ENCODE peak calls at places on chromosomes 7 and 10, in four cellular contexts. N, C, M and W are unnamed samples.
A peak's percentile ranks its signal among the peaks of the same experiment; 100 is the strongest.

GRCh38 chr10:10551595-10551994 is 466.1 kb upstream of the CELF2 start:
- DNase-seq in N (no peak), C (no peak), M (no peak), W (no peak)

GRCh38 chr7:120218702-120219101 is 54.3 kb upstream of the KCND2 start:
- DNase-seq in N (no peak), C (no peak), M (no peak), W (no peak)

GRCh38 chr7:121562274-121562673 is 166.2 kb upstream of the FAM3C start:
- DNase-seq in N (peak; percentile 54), C (no peak), M (no peak), W (no peak)

GRCh38 chr7:2452074-2452507 is 24.1 kb downstream of the GRIFIN start:
- DNase-seq in N (peak; percentile 33), C (no peak), M (peak; percentile 66), W (no peak)

GRCh38 chr7:90903856-90904255 is 307.7 kb downstream of the CDK14 start:
- DNase-seq in N (peak; percentile 35), C (no peak), M (no peak), W (no peak)

GRCh38 chr7:16646427-16647081 is 573 bp downstream of the BZW2 start:
- DNase-seq in N (peak; percentile 32), C (no peak), M (peak; percentile 25), W (peak; percentile 80)

GRCh38 chr10:132239126-132240031 is 52.6 kb downstream of the DPYSL4 start:
- DNase-seq in N (no peak), C (no peak), M (peak; percentile 91), W (no peak)

GRCh38 chr7:418636-419280 is 100.9 kb downstream of the PDGFA start:
- DNase-seq in N (no peak), C (no peak), M (peak; percentile 29), W (no peak)

GRCh38 chr7:48296976-48297375 is 125.7 kb downstream of the ABCA13 start:
- DNase-seq in N (no peak), C (no peak), M (no peak), W (no peak)

GRCh38 chr7:42315631-42316030 is 78.6 kb upstream of the GLI3 start:
- DNase-seq in N (no peak), C (no peak), M (no peak), W (no peak)

GRCh38 chr7:26127411-26127810 is 24.6 kb upstream of the NFE2L3 start:
- DNase-seq in N (no peak), C (no peak), M (no peak), W (no peak)

GRCh38 chr10:23158370-23158769 is 33.7 kb upstream of the PTF1A start:
- DNase-seq in N (peak; percentile 76), C (peak; percentile 72), M (peak; percentile 85), W (peak; percentile 85)

GRCh38 chr10:97259119-97259518 is 33.3 kb downstream of the ARHGAP19 start:
- DNase-seq in N (no peak), C (no peak), M (no peak), W (no peak)

GRCh38 chr7:70588151-70588550 is 543.8 kb upstream of the GALNT17 start:
- DNase-seq in N (no peak), C (no peak), M (no peak), W (no peak)

GRCh38 chr7:30533886-30534285 is 29.3 kb upstream of the GGCT start:
- DNase-seq in N (no peak), C (no peak), M (no peak), W (peak; percentile 12)

GRCh38 chr7:37354661-37355131 is 94.0 kb downstream of the ELMO1 start:
- DNase-seq in N (peak; percentile 70), C (no peak), M (no peak), W (no peak)

GRCh38 chr10:83166344-83166743 is 973.0 kb upstream of the GHITM start:
- DNase-seq in N (peak; percentile 94), C (peak; percentile 47), M (peak; percentile 27), W (no peak)

GRCh38 chr10:76433161-76434005 is 1002.0 kb downstream of the LRMDA start:
- DNase-seq in N (peak; percentile 97), C (no peak), M (peak; percentile 30), W (no peak)
- H3K27ac ChIP-seq in N (peak overlapping the region; percentile 76), C (no peak overlapping the region), M (peak overlapping the region; percentile 56), W (no peak overlapping the region)

GRCh38 chr7:129884495-129884894 is 68.3 kb downstream of the UBE2H start:
- DNase-seq in N (no peak), C (no peak), M (no peak), W (no peak)
- H3K4me2 ChIP-seq in N (no peak overlapping the region), C (no peak overlapping the region), M (no peak overlapping the region), W (no peak overlapping the region)

GRCh38 chr10:103153765-103154197 is 39.3 kb downstream of the NT5C2 start:
- DNase-seq in N (peak; percentile 43), C (no peak), M (no peak), W (no peak)

GRCh38 chr10:103147645-103148044 is 45.4 kb downstream of the NT5C2 start:
- DNase-seq in N (no peak), C (no peak), M (no peak), W (no peak)

GRCh38 chr10:103145860-103146466 is 47.1 kb downstream of the NT5C2 start:
- DNase-seq in N (no peak), C (no peak), M (peak; percentile 21), W (no peak)

GRCh38 chr10:103153302-103153759 is 39.7 kb downstream of the NT5C2 start:
- DNase-seq in N (peak; percentile 62), C (no peak), M (no peak), W (no peak)

DNA sequence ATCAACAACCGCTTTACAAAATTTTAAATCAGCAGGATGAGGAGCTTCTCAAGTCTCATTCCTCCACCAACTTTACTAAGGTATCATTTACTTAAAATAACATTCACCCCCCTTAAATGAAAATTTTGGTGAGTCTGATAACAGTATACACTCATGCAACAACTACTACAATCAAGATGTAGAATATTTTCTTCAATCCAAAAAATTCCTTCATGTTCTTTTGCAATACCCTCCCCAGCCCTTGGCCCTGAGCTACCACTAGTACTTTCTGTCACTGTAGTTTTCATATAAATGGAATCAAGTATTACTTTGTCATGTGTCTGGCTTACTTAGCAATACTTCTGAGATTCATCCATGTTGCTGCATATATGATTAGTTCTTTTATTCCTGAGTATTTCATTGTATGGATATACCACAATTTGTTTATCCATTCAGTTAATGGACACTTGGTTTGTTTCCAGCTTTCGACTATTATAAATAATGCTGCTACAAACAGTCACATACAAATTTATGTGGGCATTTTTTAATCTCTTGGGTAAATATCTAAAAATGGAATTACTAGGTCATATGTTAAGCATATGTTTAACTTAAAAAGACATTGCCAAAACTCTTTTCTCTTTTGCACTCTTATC is 43.0 kb downstream of the NT5C2 start:
- DNase-seq in N (no peak), C (no peak), M (no peak), W (no peak)
- H3K4me1 ChIP-seq in N (peaks cover 4% of the 10 kb centered on the region), C (peaks cover 18% of the 10 kb centered on the region), M (peaks cover 7% of the 10 kb centered on the region), W (peaks cover 11% of the 10 kb centered on the region)

DNA sequence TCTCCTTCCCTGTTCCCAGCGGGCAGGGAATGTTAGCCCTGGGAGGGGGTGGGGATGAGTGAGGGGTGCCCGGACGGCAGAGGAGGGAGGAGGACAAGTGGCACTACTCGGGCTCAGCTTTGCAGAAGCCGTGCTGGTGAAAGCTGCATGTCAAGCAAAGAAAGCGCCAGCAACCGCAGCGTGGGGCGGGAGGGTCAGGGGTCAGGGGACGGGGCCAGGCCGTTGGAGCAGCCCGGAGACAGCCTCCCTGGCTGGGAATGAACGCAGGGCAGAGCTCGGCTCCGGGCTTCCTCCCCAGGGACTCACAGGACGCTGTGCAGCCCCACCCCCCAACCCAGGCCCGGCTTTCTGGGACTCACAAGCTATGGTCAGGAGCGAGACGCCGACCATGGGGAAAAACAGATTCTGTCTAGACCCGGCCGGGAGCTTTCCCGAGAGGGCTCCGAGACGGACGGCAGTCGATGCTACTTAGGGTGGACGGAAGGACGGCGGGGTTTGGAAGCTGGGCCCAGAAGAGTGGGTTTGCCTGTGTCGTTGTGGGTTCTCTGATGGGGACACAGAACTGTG is 113.4 kb downstream of the VIPR2 start:
- DNase-seq in N (peak; percentile 26), C (no peak), M (no peak), W (no peak)
- H3K27ac ChIP-seq in N (no peak overlapping the region), C (peak overlapping the region; percentile 67), M (no peak overlapping the region), W (no peak overlapping the region)

GRCh38 chr7:34058791-34059550 is 153.6 kb downstream of the BMPER start:
- DNase-seq in N (no peak), C (no peak), M (no peak), W (no peak)
- H3K4me2 ChIP-seq in N (no peak overlapping the region), C (no peak overlapping the region), M (no peak overlapping the region), W (no peak overlapping the region)

DNA sequence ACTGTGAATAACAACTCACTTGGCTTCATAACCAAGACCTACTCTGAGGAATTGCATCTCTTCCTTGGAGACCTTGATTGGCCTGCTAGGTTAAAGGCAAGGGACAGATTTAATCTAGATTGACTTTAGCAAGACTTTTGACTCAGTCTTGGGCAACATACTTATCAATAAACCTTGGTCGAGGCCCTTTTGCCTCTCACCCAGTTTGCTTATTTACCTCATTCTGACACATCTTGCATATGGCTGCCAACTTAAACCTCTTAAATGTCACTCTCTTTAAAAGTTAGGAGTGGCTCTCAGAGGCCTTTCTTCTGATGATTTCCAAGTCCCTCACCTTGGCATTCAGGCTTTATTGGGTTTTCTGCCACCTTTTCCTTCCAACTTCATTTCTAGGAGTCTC is 124.5 kb downstream of the BAMBI start:
- DNase-seq in N (no peak), C (no peak), M (no peak), W (no peak)
- H3K4me1 ChIP-seq in N (peaks cover 4% of the 10 kb centered on the region), C (no peaks in the 10 kb centered on the region), M (peaks cover 17% of the 10 kb centered on the region), W (no peaks in the 10 kb centered on the region)

GRCh38 chr10:59384761-59385160 is 22.4 kb upstream of the FAM13C start:
- DNase-seq in N (no peak), C (no peak), M (no peak), W (no peak)

GRCh38 chr10:59383908-59384307 is 21.6 kb upstream of the FAM13C start:
- DNase-seq in N (no peak), C (no peak), M (no peak), W (no peak)

GRCh38 chr10:59391060-59391459 is 28.7 kb upstream of the FAM13C start:
- DNase-seq in N (no peak), C (no peak), M (no peak), W (no peak)

GRCh38 chr10:59387951-59388431 is 25.6 kb upstream of the FAM13C start:
- DNase-seq in N (no peak), C (peak; percentile 80), M (no peak), W (no peak)

DNA sequence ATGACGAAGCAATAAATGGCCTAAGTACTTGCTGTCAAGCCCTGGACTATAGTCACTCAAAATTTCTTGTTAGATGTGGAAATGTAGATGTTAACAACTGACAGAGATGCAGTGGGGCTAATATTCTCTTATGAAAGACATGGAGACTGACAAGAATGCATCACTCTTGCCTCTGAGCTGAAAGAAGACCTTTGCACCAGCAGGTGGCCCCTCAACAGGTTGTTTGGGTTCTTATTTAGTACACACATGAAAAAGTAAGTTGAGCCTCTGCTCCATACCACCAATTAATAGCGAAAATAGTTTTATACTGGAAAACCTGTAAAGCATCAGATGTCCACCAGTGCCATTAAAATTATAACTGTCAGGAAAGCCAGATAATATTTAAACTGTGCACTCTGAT is 26.2 kb upstream of the FAM13C start:
- DNase-seq in N (peak; percentile 28), C (no peak), M (no peak), W (no peak)
- H3K27ac ChIP-seq in N (no peak overlapping the region), C (peak overlapping the region; percentile 27), M (peak overlapping the region; percentile 97), W (no peak overlapping the region)